ENCODE peak calls at places on chromosome 7, in nine cellular contexts. L, T, U, H, C, P, A, M and W are unnamed samples.

GRCh38 chr7:141071260-141071854 is 2.5 kb upstream of the TMEM178B start:
- DNase-seq in U (no peak), T (no peak), H (no peak), P (no peak), C (no peak), M (peak), L (peak), A (no peak), W (peak)

GRCh38 chr7:133081119-133081604 is 728 bp downstream of the CHCHD3 start:
- DNase-seq in L (peak), M (peak), U (no peak), H (no peak), C (no peak), P (no peak), A (no peak), T (no peak), W (peak)

GRCh38 chr7:128697301-128697905 is 25.3 kb downstream of the GARIN1A start:
- DNase-seq in C (peak), H (peak), T (peak), L (peak), P (peak), A (peak), M (peak), U (peak), W (peak)

GRCh38 chr7:38929460-38930171 is 20.6 kb upstream of the VPS41 start:
- DNase-seq in H (no peak), L (no peak), T (no peak), M (no peak), P (no peak), U (no peak), C (peak), A (no peak), W (no peak)

GRCh38 chr7:93719546-93719945 is 145.0 kb upstream of the CALCR start:
- DNase-seq in U (no peak), T (peak), P (no peak), H (peak), A (no peak), M (no peak), C (peak), L (no peak), W (peak)

GRCh38 chr7:89477991-89478390 is 676.3 kb upstream of the STEAP1 start:
- DNase-seq in L (no peak), H (no peak), U (no peak), M (no peak), C (no peak), P (no peak), T (no peak), A (no peak), W (no peak)

GRCh38 chr7:142792593-142792992 is 21.8 kb downstream of the PRSS2 start:
- DNase-seq in L (no peak), A (no peak), P (no peak), M (no peak), C (no peak), T (no peak), U (no peak), H (no peak), W (no peak)

GRCh38 chr7:6382797-6383196 is 65.0 kb downstream of the DAGLB start:
- DNase-seq in H (no peak), A (no peak), U (no peak), M (no peak), P (no peak), T (no peak), L (no peak), C (peak), W (peak)

GRCh38 chr7:98240961-98241673 is 10.9 kb downstream of the TECPR1 start:
- DNase-seq in C (peak), L (peak), T (peak), P (peak), U (no peak), A (no peak), M (peak), H (no peak), W (peak)

GRCh38 chr7:100516135-100516812 is 22.7 kb upstream of the AGFG2 start:
- DNase-seq in L (no peak), M (no peak), C (peak), H (peak), T (peak), A (peak), U (peak), P (peak), W (peak)

GRCh38 chr7:37128644-37129043 is 320.0 kb downstream of the ELMO1 start:
- DNase-seq in H (no peak), T (no peak), L (no peak), M (peak), C (no peak), U (no peak), A (no peak), P (no peak), W (no peak)

GRCh38 chr7:12827920-12828319 is 140.5 kb downstream of the ARL4A start:
- DNase-seq in T (peak), U (no peak), L (no peak), C (no peak), M (no peak), A (no peak), H (peak), P (no peak), W (peak)

DNA sequence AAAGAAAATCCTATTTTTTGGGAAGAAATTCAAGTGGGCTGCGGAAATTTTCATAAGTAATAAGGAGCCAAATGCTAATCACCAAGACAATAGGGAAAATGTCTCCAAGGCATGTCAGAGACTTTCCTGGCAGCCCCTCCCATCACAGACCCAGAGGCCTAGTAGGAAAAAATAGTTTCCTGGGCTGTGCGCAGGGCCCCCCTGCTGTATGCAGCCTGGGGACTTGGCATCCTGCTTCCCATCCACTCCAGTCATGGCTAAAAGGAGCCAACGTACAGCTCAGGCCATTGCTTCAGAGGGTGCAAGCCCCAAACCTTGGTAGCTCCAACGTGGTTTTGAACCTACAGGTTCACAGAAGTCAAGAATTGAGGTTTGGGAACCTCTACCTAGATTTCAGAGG is 12.8 kb upstream of the POT1 start:
- DNase-seq in C (no peak), L (no peak), A (no peak), U (no peak), T (no peak), P (no peak), H (no peak), M (no peak), W (no peak)
- H3K4me3 ChIP-seq in C (no peak), L (no peak), A (no peak), U (no peak), T (no peak), P (no peak), H (no peak), M (no peak), W (no peak)

GRCh38 chr7:1460757-1461639 is 1.7 kb upstream of the MICALL2 start:
- DNase-seq in M (peak), P (peak), C (peak), H (no peak), T (peak), A (no peak), L (peak), U (no peak), W (peak)
- H3K4me3 ChIP-seq in M (no peak), P (peak), C (peak), H (no peak), T (no peak), A (no peak), L (no peak), U (no peak), W (peak)

GRCh38 chr7:27183682-27184341 is 1.2 kb downstream of the HOXA11 start:
- DNase-seq in P (peak), L (no peak), U (no peak), H (no peak), M (peak), A (no peak), T (no peak), C (no peak), W (no peak)
- H3K4me3 ChIP-seq in P (peak), L (peak), U (peak), H (peak), M (no peak), A (peak), T (peak), C (peak), W (peak)

GRCh38 chr7:151851160-151851751 is 25.7 kb downstream of the PRKAG2 start:
- DNase-seq in L (no peak), A (no peak), H (no peak), M (peak), T (no peak), U (no peak), P (peak), C (no peak), W (peak)
- H3K4me3 ChIP-seq in L (no peak), A (no peak), H (no peak), M (no peak), T (no peak), U (no peak), P (peak), C (no peak), W (no peak)